ENCODE peak calls at places on chromosomes 16 and 17, in ten cellular contexts. P, I, D, Y, U, E, H, T, B and S are unnamed samples.

GRCh38 chr16:48911700-48912099 is 301.7 kb upstream of the N4BP1 start:
- DNase-seq in E (no peak), P (no peak), D (no peak), Y (no peak), I (peak), T (no peak), B (no peak), U (no peak), H (peak), S (no peak)

GRCh38 chr16:31063843-31064611 is 10.0 kb downstream of the ZNF668 start:
- DNase-seq in T (no peak), U (no peak), I (no peak), D (no peak), Y (no peak), P (no peak), B (no peak), H (no peak), E (no peak), S (no peak)

GRCh38 chr17:6506679-6507231 is 49.6 kb downstream of the PITPNM3 start:
- DNase-seq in U (no peak), H (peak), Y (no peak), T (no peak), P (no peak), I (peak), E (no peak), B (no peak), D (no peak), S (peak)

GRCh38 chr17:81693491-81694360 is 9.4 kb upstream of the MRPL12 start:
- DNase-seq in T (no peak), D (no peak), U (no peak), P (no peak), B (no peak), Y (no peak), H (no peak), E (no peak), I (peak), S (no peak)

GRCh38 chr16:55035037-55035436 is 104.4 kb downstream of the IRX5 start:
- DNase-seq in B (peak), I (peak), U (peak), H (no peak), Y (no peak), D (no peak), P (no peak), T (no peak), E (no peak), S (peak)

GRCh38 chr16:583470-583814 is 6.4 kb upstream of the RAB40C start:
- DNase-seq in I (no peak), Y (no peak), T (no peak), D (no peak), B (peak), H (no peak), E (no peak), P (no peak), U (no peak), S (no peak)

GRCh38 chr17:18362509-18363020 is 785 bp downstream of the SHMT1 start:
- DNase-seq in E (peak), B (no peak), I (peak), H (peak), Y (no peak), U (peak), D (no peak), P (peak), T (peak), S (peak)

GRCh38 chr17:8997994-8998628 is 23.2 kb upstream of the NTN1 start:
- DNase-seq in T (peak), H (peak), B (peak), E (no peak), U (peak), Y (peak), D (peak), I (peak), P (peak), S (peak)

GRCh38 chr17:45315583-45316270 is 1.1 kb downstream of the MAP3K14 start:
- DNase-seq in B (no peak), D (no peak), T (no peak), E (no peak), H (no peak), Y (no peak), I (no peak), P (no peak), U (no peak), S (peak)

GRCh38 chr17:18964550-18964949 is 12.6 kb downstream of the SLC5A10 start:
- DNase-seq in D (no peak), H (no peak), Y (no peak), I (no peak), T (no peak), E (no peak), B (no peak), U (no peak), P (no peak), S (no peak)

GRCh38 chr17:57948555-57949420 is 6.4 kb downstream of the CUEDC1 start:
- DNase-seq in U (no peak), E (no peak), B (no peak), I (peak), D (no peak), P (no peak), Y (no peak), H (peak), T (peak), S (peak)

GRCh38 chr16:19831678-19832077 is 53.0 kb downstream of the GPRC5B start:
- DNase-seq in P (no peak), T (no peak), U (no peak), B (no peak), I (peak), Y (no peak), H (peak), E (no peak), D (no peak), S (peak)

GRCh38 chr16:82044585-82044911 is 9.5 kb downstream of the HSD17B2 start:
- DNase-seq in I (peak), B (no peak), D (no peak), P (no peak), H (no peak), E (no peak), Y (no peak), T (no peak), U (no peak), S (no peak)

GRCh38 chr16:84774810-84775209 is 45.0 kb upstream of the CRISPLD2 start:
- DNase-seq in T (peak), E (no peak), P (no peak), I (peak), D (no peak), H (peak), B (no peak), U (no peak), Y (no peak), S (peak)

GRCh38 chr17:77753691-77754265 is 204.7 kb upstream of the TNRC6C start:
- DNase-seq in U (no peak), B (no peak), D (no peak), E (no peak), P (no peak), I (no peak), Y (no peak), T (no peak), H (no peak), S (no peak)

GRCh38 chr17:59786536-59787319 is 79.3 kb downstream of the VMP1 start:
- DNase-seq in Y (peak), U (no peak), H (peak), T (peak), P (no peak), D (peak), I (peak), B (peak), E (peak), S (peak)

GRCh38 chr17:79090503-79091372 is 16.1 kb downstream of the ENGASE start:
- DNase-seq in B (no peak), E (no peak), Y (no peak), D (no peak), I (no peak), U (peak), P (no peak), T (no peak), H (peak), S (no peak)

GRCh38 chr16:85991425-85991824 is 92.5 kb downstream of the IRF8 start:
- DNase-seq in T (no peak), Y (no peak), D (no peak), B (no peak), U (no peak), H (no peak), I (no peak), E (no peak), P (no peak), S (no peak)

GRCh38 chr16:12356622-12357365 is 380.3 kb downstream of the SNX29 start:
- DNase-seq in Y (no peak), E (no peak), B (no peak), T (no peak), U (no peak), H (no peak), I (no peak), D (no peak), P (no peak), S (no peak)

GRCh38 chr16:76653390-76654026 is 376.3 kb downstream of the CNTNAP4 start:
- DNase-seq in H (no peak), T (peak), D (no peak), B (peak), P (no peak), I (peak), E (no peak), U (peak), Y (no peak), S (peak)

GRCh38 chr17:75181608-75182318 is 996 bp downstream of the SUMO2 start:
- DNase-seq in D (no peak), P (peak), U (no peak), T (no peak), I (peak), H (no peak), Y (peak), B (no peak), E (peak), S (no peak)

GRCh38 chr17:31699281-31699680 is 159.8 kb downstream of the COPRS start:
- DNase-seq in D (no peak), T (no peak), E (no peak), U (no peak), Y (no peak), I (no peak), P (no peak), B (no peak), H (no peak), S (no peak)

GRCh38 chr16:610513-611381 is 20.0 kb upstream of the WFIKKN1 start:
- DNase-seq in T (no peak), U (no peak), I (no peak), H (peak), D (peak), P (no peak), E (no peak), B (no peak), Y (peak), S (peak)

GRCh38 chr17:81197831-81198490 is 24.8 kb downstream of the CEP131 start:
- DNase-seq in I (no peak), B (no peak), Y (no peak), P (no peak), T (no peak), U (no peak), E (no peak), D (no peak), H (no peak), S (no peak)

GRCh38 chr16:74771656-74772315 is 2.8 kb downstream of the FA2H start:
- DNase-seq in B (no peak), P (no peak), T (no peak), D (no peak), I (no peak), E (no peak), H (no peak), U (no peak), Y (no peak), S (no peak)

GRCh38 chr17:45334231-45334630 is 17.4 kb upstream of the MAP3K14 start:
- DNase-seq in E (no peak), P (no peak), U (no peak), H (no peak), Y (no peak), D (no peak), B (no peak), T (no peak), I (no peak), S (peak)

GRCh38 chr17:63955791-63956190 is 16.9 kb downstream of the SCN4A start:
- DNase-seq in I (no peak), T (no peak), D (no peak), P (no peak), Y (no peak), U (no peak), B (no peak), E (no peak), H (no peak), S (no peak)

GRCh38 chr17:57554826-57555635 is 190.1 kb downstream of the CCDC182 start:
- DNase-seq in U (no peak), E (no peak), H (no peak), Y (no peak), P (no peak), T (no peak), B (no peak), I (no peak), D (no peak), S (no peak)

GRCh38 chr17:16072031-16072430 is 72.4 kb downstream of the TTC19 start:
- DNase-seq in T (no peak), B (no peak), D (no peak), I (no peak), Y (no peak), E (no peak), U (no peak), P (no peak), H (no peak), S (no peak)